ENCODE peak calls at places on chromosomes 13 and 19, in five cellular contexts. V is hypothalamus, Y is Right ventricle myocardium superior, T is omental fat pad, U is NCI-H69. L is an unnamed sample.

GRCh38 chr13:94342436-94343242 is 136.8 kb downstream of the DCT start:
- DNase-seq in T (no peak), U (no peak), Y (no peak), V (no peak), L (no peak)

GRCh38 chr19:5397804-5398692 is 57.2 kb upstream of the ZNRF4 start:
- DNase-seq in V (no peak), U (peak), T (no peak), Y (no peak), L (no peak)

GRCh38 chr19:42207767-42208259 is 9.7 kb downstream of the DEDD2 start:
- DNase-seq in U (no peak), V (no peak), Y (no peak), T (no peak), L (no peak)

GRCh38 chr19:17671906-17672305 is 16.2 kb downstream of the UNC13A start:
- DNase-seq in V (no peak), Y (peak), U (peak), T (no peak), L (no peak)

GRCh38 chr13:95704510-95704909 is 27.6 kb downstream of the DNAJC3 start:
- DNase-seq in Y (no peak), U (peak), V (no peak), T (no peak), L (no peak)

GRCh38 chr13:50366488-50367174 is 351.4 kb downstream of the KCNRG start:
- DNase-seq in T (no peak), V (no peak), Y (no peak), U (peak), L (no peak)

GRCh38 chr13:34155931-34156607 is 338.1 kb downstream of the RFC3 start:
- DNase-seq in T (no peak), U (peak), Y (no peak), V (no peak), L (no peak)

GRCh38 chr19:38939957-38940356 is 9.2 kb downstream of the MRPS12 start:
- DNase-seq in Y (no peak), V (no peak), T (no peak), U (no peak), L (no peak)

GRCh38 chr13:79525051-79525450 is 44.1 kb downstream of the NDFIP2 start:
- DNase-seq in T (no peak), Y (no peak), V (no peak), U (no peak), L (no peak)

GRCh38 chr19:5288347-5288739 is 52.3 kb downstream of the PTPRS start:
- DNase-seq in Y (peak), U (no peak), V (no peak), T (no peak), L (no peak)

GRCh38 chr13:58906329-58907007 is 1257.3 kb downstream of the DIAPH3 start:
- DNase-seq in Y (no peak), U (peak), V (no peak), T (no peak), L (no peak)

GRCh38 chr19:1400281-1401137 is 833 bp downstream of the GAMT start:
- DNase-seq in V (no peak), U (peak), Y (peak), T (no peak), L (no peak)

GRCh38 chr13:25132984-25133383 is 37.0 kb downstream of the PABPC3 start:
- DNase-seq in V (no peak), Y (no peak), U (no peak), T (no peak), L (no peak)

GRCh38 chr13:102847272-102848234 is 1.7 kb downstream of the ERCC5 start:
- DNase-seq in Y (no peak), T (no peak), U (peak), V (no peak), L (no peak)

GRCh38 chr19:42279902-42280760 is 11.1 kb downstream of the CIC start:
- DNase-seq in T (peak), Y (peak), V (peak), U (peak), L (peak)

GRCh38 chr13:74443623-74444022 is 309.4 kb upstream of the KLF12 start:
- DNase-seq in Y (no peak), V (no peak), U (peak), T (no peak), L (no peak)

GRCh38 chr13:54185785-54186184 is 1157.2 kb downstream of the OLFM4 start:
- DNase-seq in T (no peak), Y (no peak), U (peak), V (no peak), L (no peak)

GRCh38 chr13:22926176-22927007 is 254.4 kb upstream of the SGCG start:
- DNase-seq in T (no peak), V (no peak), U (no peak), Y (peak), L (no peak)

GRCh38 chr13:74027161-74027779 is 106.9 kb downstream of the KLF12 start:
- DNase-seq in Y (no peak), U (no peak), T (no peak), V (no peak), L (no peak)

GRCh38 chr19:49613374-49613773 is 22.4 kb downstream of the PRR12 start:
- DNase-seq in Y (no peak), T (no peak), U (peak), V (no peak), L (no peak)

GRCh38 chr13:66974174-66974573 is 256.0 kb downstream of the PCDH9 start:
- DNase-seq in Y (no peak), V (no peak), T (no peak), U (peak), L (no peak)